ENCODE peak calls at places on chromosomes 6 and 20, in eight cellular contexts. U is uterus, I is heart left ventricle, G is epithelial cell of esophagus, T is foreskin fibroblast, D is LNCaP clone FGC, Z is testis, M is kidney epithelial cell. Q is an unnamed sample.

GRCh38 chr20:5001174-5002076 is at the start of gene SLC23A2:
- DNase-seq in M (no peak), Z (peak; percentile 42), U (peak; percentile 16), T (peak; percentile 65), D (no peak), G (peak; percentile 38), I (peak; percentile 37), Q (no peak)

GRCh38 chr6:16555550-16555949 is 205.7 kb downstream of the ATXN1 start:
- DNase-seq in I (no peak), G (no peak), T (no peak), U (no peak), M (no peak), Z (no peak), D (no peak), Q (no peak)

GRCh38 chr20:14997791-14998190 is 660.4 kb upstream of the FLRT3 start:
- DNase-seq in G (peak; percentile 91), T (peak; percentile 91), I (no peak), Z (no peak), M (peak; percentile 41), U (no peak), D (no peak), Q (peak; percentile 37)

GRCh38 chr20:62692176-62692575 is 16.5 kb upstream of the NTSR1 start:
- DNase-seq in I (no peak), D (no peak), G (no peak), T (peak; percentile 60), Z (no peak), U (no peak), M (no peak), Q (no peak)

GRCh38 chr6:106913676-106914280 is 60.8 kb downstream of the CD24 start:
- DNase-seq in D (no peak), G (peak; percentile 97), I (no peak), U (no peak), T (no peak), M (no peak), Z (no peak), Q (no peak)

GRCh38 chr20:51985013-51985415 is 182.7 kb upstream of the SALL4 start:
- DNase-seq in G (peak; percentile 92), U (peak; percentile 17), I (no peak), M (peak; percentile 79), D (no peak), T (peak; percentile 94), Z (no peak), Q (peak; percentile 98)

GRCh38 chr20:1324598-1325172 is 4.3 kb downstream of the SDCBP2 start:
- DNase-seq in Z (no peak), D (no peak), I (no peak), U (peak; percentile 56), M (no peak), T (peak; percentile 77), G (no peak), Q (peak; percentile 70)

GRCh38 chr6:88626460-88626859 is 337.0 kb downstream of the RNGTT start:
- DNase-seq in M (peak; percentile 21), T (no peak), I (no peak), Z (no peak), G (no peak), U (no peak), D (no peak), Q (no peak)

GRCh38 chr6:192313-192664 is 100.0 kb upstream of the DUSP22 start:
- DNase-seq in M (no peak), T (no peak), Z (peak; percentile 9), I (no peak), U (no peak), D (no peak), G (no peak), Q (no peak)

GRCh38 chr6:44037847-44038542 is 89.3 kb downstream of the MRPL14 start:
- DNase-seq in I (no peak), G (no peak), M (no peak), D (no peak), U (no peak), T (no peak), Z (no peak), Q (no peak)

GRCh38 chr6:45613678-45614077 is 235.9 kb upstream of the SUPT3H start:
- DNase-seq in U (peak; percentile 22), Z (peak; percentile 39), T (peak; percentile 94), M (no peak), D (no peak), I (peak; percentile 42), G (peak; percentile 97), Q (peak; percentile 74)

GRCh38 chr20:17925300-17925939 is 43.2 kb downstream of the SNX5 start:
- DNase-seq in Z (no peak), I (no peak), G (no peak), U (no peak), M (no peak), D (no peak), T (no peak), Q (peak; percentile 71)

GRCh38 chr6:150298676-150299075 is 70.1 kb upstream of the IYD start:
- DNase-seq in G (peak; percentile 62), U (no peak), D (no peak), Z (no peak), M (no peak), T (no peak), I (no peak), Q (no peak)

GRCh38 chr20:49646126-49646525 is 67.6 kb downstream of the B4GALT5 start:
- DNase-seq in D (no peak), G (peak; percentile 50), Z (no peak), T (peak; percentile 62), M (no peak), U (no peak), I (no peak), Q (peak; percentile 32)

GRCh38 chr20:49677777-49678758 is 35.6 kb downstream of the B4GALT5 start:
- DNase-seq in Z (no peak), U (no peak), D (no peak), T (no peak), G (no peak), M (no peak), I (no peak), Q (no peak)

GRCh38 chr20:21048841-21049273 is 57.3 kb downstream of the LINC00237 start:
- DNase-seq in G (peak; percentile 5), D (no peak), U (no peak), Z (peak; percentile 61), M (no peak), T (no peak), I (no peak), Q (no peak)

GRCh38 chr6:170402318-170403040 is 95.9 kb downstream of the FAM120B start:
- DNase-seq in G (no peak), Z (no peak), M (no peak), U (no peak), D (no peak), T (peak; percentile 38), I (no peak), Q (no peak)

GRCh38 chr20:38878798-38879197 is 47.4 kb upstream of the FAM83D start:
- DNase-seq in G (peak; percentile 61), U (no peak), I (no peak), M (peak; percentile 4), D (no peak), Z (no peak), T (peak; percentile 62), Q (peak; percentile 31)

GRCh38 chr6:36904096-36904495 is 18.3 kb downstream of the C6orf89 start:
- DNase-seq in U (no peak), D (no peak), I (no peak), Z (no peak), M (no peak), G (no peak), T (peak; percentile 32), Q (no peak)

GRCh38 chr20:32965115-32965514 is 39.1 kb downstream of the SUN5 start:
- DNase-seq in I (no peak), M (no peak), T (no peak), U (no peak), G (no peak), D (no peak), Z (peak; percentile 2), Q (no peak)

GRCh38 chr20:46850416-46850815 is 44.2 kb upstream of the EYA2 start:
- DNase-seq in Z (no peak), I (no peak), M (no peak), T (no peak), D (no peak), U (no peak), G (no peak), Q (no peak)
- H3K4me3 ChIP-seq in Z (no peak overlapping the region), I (no peak overlapping the region), M (no peak overlapping the region), T (no peak overlapping the region), D (no peak overlapping the region), U (no peak overlapping the region), G (no peak overlapping the region), Q (no peak overlapping the region)

DNA sequence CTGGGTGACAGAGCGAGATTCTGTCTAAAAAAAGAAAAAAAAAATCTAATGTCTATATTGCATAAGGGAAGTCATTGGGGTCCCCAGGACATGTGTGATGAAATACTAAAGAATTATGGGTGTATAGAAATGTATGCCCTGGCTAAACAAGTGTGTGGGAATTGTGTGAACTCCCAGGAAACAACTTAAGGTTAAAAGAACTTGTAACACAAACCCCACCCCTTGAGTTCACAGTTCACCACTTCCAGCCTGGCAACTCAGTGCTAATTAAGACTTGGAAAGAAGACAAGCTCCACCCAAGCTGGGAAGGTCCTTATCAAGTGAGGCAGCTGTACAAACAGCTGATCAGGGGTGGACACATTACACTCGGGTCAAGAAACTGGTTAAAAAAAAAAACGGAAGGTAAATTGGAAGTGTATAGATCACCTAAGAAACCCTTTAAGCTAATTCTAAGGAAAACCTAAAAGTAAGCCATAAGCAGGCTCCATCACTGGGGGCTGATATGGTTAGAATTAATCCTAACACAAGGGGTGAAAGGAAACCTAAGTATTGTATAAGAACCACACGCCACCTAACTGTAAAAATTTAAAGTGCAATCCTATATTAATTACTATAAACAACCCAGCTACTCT is 25.2 kb downstream of the HLA-A start:
- DNase-seq in Z (no peak), T (no peak), G (peak; percentile 79), D (peak; percentile 58), U (no peak), M (no peak), I (peak; percentile 40), Q (no peak)
- TF ChIP-seq CTCF in Z (no peak), T (no peak), G (peak; percentile 23), D (no peak), U (no peak), M (no peak), I (no peak), Q (no peak)

GRCh38 chr20:3784226-3784853 is 2.2 kb downstream of the CENPB start:
- DNase-seq in D (no peak), I (peak; percentile 23), T (peak; percentile 48), Z (no peak), G (no peak), M (no peak), U (no peak), Q (no peak)

GRCh38 chr20:3785240-3786125 is 1.1 kb downstream of the CENPB start:
- DNase-seq in T (peak; percentile 55), U (no peak), Z (no peak), I (peak; percentile 55), M (no peak), D (no peak), G (peak; percentile 35), Q (no peak)

GRCh38 chr20:3786126-3786484 is 435 bp downstream of the CENPB start:
- DNase-seq in U (no peak), D (no peak), G (peak; percentile 67), M (no peak), Z (peak; percentile 51), T (peak; percentile 80), I (peak; percentile 67), Q (peak; percentile 58)

GRCh38 chr20:3783516-3784225 is 2.4 kb upstream of the SPEF1 start:
- DNase-seq in G (no peak), I (no peak), M (no peak), U (no peak), D (no peak), T (no peak), Z (no peak), Q (no peak)

GRCh38 chr20:3784863-3785239 is 1.7 kb downstream of the CENPB start:
- DNase-seq in T (no peak), Z (no peak), U (no peak), G (no peak), M (no peak), D (no peak), I (no peak), Q (no peak)
- H3K4me3 ChIP-seq in T (peak overlapping the region; percentile 63), Z (peak overlapping the region; percentile 63), U (peak overlapping the region; percentile 69), G (peak overlapping the region; percentile 73), M (no peak overlapping the region), D (no peak overlapping the region), I (peak overlapping the region; percentile 81), Q (peak overlapping the region; percentile 85)

GRCh38 chr6:49607391-49607982 is 29.2 kb downstream of the RHAG start:
- DNase-seq in T (no peak), M (no peak), I (no peak), D (no peak), G (peak; percentile 70), Z (no peak), U (no peak), Q (no peak)
- TF ChIP-seq CTCF in T (no peak), M (no peak), I (no peak), D (no peak), G (no peak), Z (no peak), U (no peak), Q (no peak)

Q was measured in fibroblast of the aortic adventitia.